ENCODE peak calls at places on chromosomes 6 and 20, in five cellular contexts. One of them, this sample, is unnamed.

GRCh38 chr20:25049261-25050060 is 8.5 kb downstream of the ACSS1 start:
- DNase-seq in SK-N-SH: no peak
- DNase-seq in GM12878: no peak
- DNase-seq in K562: no peak
- DNase-seq in A549: no peak
- DNase-seq in this sample: no peak

GRCh38 chr6:146917182-146917581 is 287.0 kb upstream of the STXBP5 start:
- DNase-seq in SK-N-SH: no peak
- DNase-seq in GM12878: no peak
- DNase-seq in K562: no peak
- DNase-seq in A549: no peak
- DNase-seq in this sample: no peak

GRCh38 chr6:8549381-8549780 is 114.0 kb upstream of the SLC35B3 start:
- DNase-seq in SK-N-SH: no peak
- DNase-seq in GM12878: no peak
- DNase-seq in K562: no peak
- DNase-seq in A549: no peak
- DNase-seq in this sample: no peak

GRCh38 chr6:139376604-139377218 is 2.3 kb upstream of the CITED2 start:
- DNase-seq in SK-N-SH: no peak
- DNase-seq in GM12878: no peak
- DNase-seq in K562: peak; percentile 22
- DNase-seq in A549: peak; percentile 8
- DNase-seq in this sample: peak; percentile 41

GRCh38 chr6:32190054-32190945 is at the start of gene PBX2:
- DNase-seq in SK-N-SH: peak; percentile 85
- DNase-seq in GM12878: peak; percentile 91
- DNase-seq in K562: peak; percentile 93
- DNase-seq in A549: peak; percentile 53
- DNase-seq in this sample: peak; percentile 89

GRCh38 chr6:14286634-14287428 is 169.3 kb downstream of the CD83 start:
- DNase-seq in SK-N-SH: no peak
- DNase-seq in GM12878: no peak
- DNase-seq in K562: no peak
- DNase-seq in A549: no peak
- DNase-seq in this sample: no peak

GRCh38 chr6:24219670-24220069 is 93.7 kb downstream of the NRSN1 start:
- DNase-seq in SK-N-SH: no peak
- DNase-seq in GM12878: no peak
- DNase-seq in K562: no peak
- DNase-seq in A549: no peak
- DNase-seq in this sample: no peak

GRCh38 chr6:11194399-11195274 is 37.8 kb downstream of the NEDD9 start:
- DNase-seq in SK-N-SH: no peak
- DNase-seq in GM12878: no peak
- DNase-seq in K562: no peak
- DNase-seq in A549: peak; percentile 80
- DNase-seq in this sample: peak; percentile 59

GRCh38 chr6:16704706-16705402 is 56.4 kb downstream of the ATXN1 start:
- DNase-seq in SK-N-SH: no peak
- DNase-seq in GM12878: no peak
- DNase-seq in K562: no peak
- DNase-seq in A549: no peak
- DNase-seq in this sample: peak; percentile 79

GRCh38 chr6:134614606-134615485 is 296.9 kb upstream of the SGK1 start:
- DNase-seq in SK-N-SH: no peak
- DNase-seq in GM12878: no peak
- DNase-seq in K562: no peak
- DNase-seq in A549: no peak
- DNase-seq in this sample: peak; percentile 34

GRCh38 chr6:165990216-165990615 is 177.4 kb downstream of the TBXT start:
- DNase-seq in SK-N-SH: no peak
- DNase-seq in GM12878: no peak
- DNase-seq in K562: no peak
- DNase-seq in A549: no peak
- DNase-seq in this sample: no peak

GRCh38 chr6:110039364-110039995 is 61.4 kb downstream of the GPR6 start:
- DNase-seq in SK-N-SH: peak; percentile 77
- DNase-seq in GM12878: peak; percentile 65
- DNase-seq in K562: peak; percentile 66
- DNase-seq in A549: peak; percentile 53
- DNase-seq in this sample: peak; percentile 87

GRCh38 chr6:160222491-160222890 is 36.1 kb downstream of the SLC22A2 start:
- DNase-seq in SK-N-SH: no peak
- DNase-seq in GM12878: no peak
- DNase-seq in K562: no peak
- DNase-seq in A549: no peak
- DNase-seq in this sample: no peak

GRCh38 chr20:60903325-60903958 is 348.6 kb upstream of the CDH4 start:
- DNase-seq in SK-N-SH: no peak
- DNase-seq in GM12878: no peak
- DNase-seq in K562: no peak
- DNase-seq in A549: no peak
- DNase-seq in this sample: no peak

GRCh38 chr20:62464080-62464770 is 11.6 kb downstream of the GATA5 start:
- DNase-seq in SK-N-SH: no peak
- DNase-seq in GM12878: no peak
- DNase-seq in K562: no peak
- DNase-seq in A549: no peak
- DNase-seq in this sample: no peak

GRCh38 chr20:44309763-44310663 is 989 bp downstream of the FITM2 start:
- DNase-seq in SK-N-SH: no peak
- DNase-seq in GM12878: no peak
- DNase-seq in K562: peak; percentile 56
- DNase-seq in A549: no peak
- DNase-seq in this sample: peak; percentile 58

GRCh38 chr6:168662301-168662936 is 221.4 kb downstream of the SMOC2 start:
- DNase-seq in SK-N-SH: no peak
- DNase-seq in GM12878: no peak
- DNase-seq in K562: no peak
- DNase-seq in A549: no peak
- DNase-seq in this sample: no peak

GRCh38 chr6:157442296-157442695 is 61.3 kb downstream of the ZDHHC14 start:
- DNase-seq in SK-N-SH: no peak
- DNase-seq in GM12878: no peak
- DNase-seq in K562: no peak
- DNase-seq in A549: no peak
- DNase-seq in this sample: peak; percentile 55

GRCh38 chr20:22623211-22623610 is 38.8 kb upstream of the FOXA2 start:
- DNase-seq in SK-N-SH: no peak
- DNase-seq in GM12878: no peak
- DNase-seq in K562: no peak
- DNase-seq in A549: no peak
- DNase-seq in this sample: peak; percentile 0

GRCh38 chr6:36202101-36202500 is 5.6 kb downstream of the BRPF3 start:
- DNase-seq in SK-N-SH: no peak
- DNase-seq in GM12878: no peak
- DNase-seq in K562: no peak
- DNase-seq in A549: no peak
- DNase-seq in this sample: no peak

GRCh38 chr6:139597781-139598368 is 223.4 kb upstream of the CITED2 start:
- DNase-seq in SK-N-SH: no peak
- DNase-seq in GM12878: no peak
- DNase-seq in K562: no peak
- DNase-seq in A549: peak; percentile 17
- DNase-seq in this sample: peak; percentile 98

GRCh38 chr6:150636808-150637207 is 37.1 kb downstream of the PLEKHG1 start:
- DNase-seq in SK-N-SH: no peak
- DNase-seq in GM12878: peak; percentile 62
- DNase-seq in K562: no peak
- DNase-seq in A549: no peak
- DNase-seq in this sample: no peak

GRCh38 chr6:26476893-26477292 is 19.1 kb downstream of the BTN2A1 start:
- DNase-seq in SK-N-SH: no peak
- DNase-seq in GM12878: no peak
- DNase-seq in K562: no peak
- DNase-seq in A549: no peak
- DNase-seq in this sample: no peak

GRCh38 chr6:36984581-36985383 is 1.2 kb downstream of the MTCH1 start:
- DNase-seq in SK-N-SH: peak; percentile 73
- DNase-seq in GM12878: no peak
- DNase-seq in K562: peak; percentile 68
- DNase-seq in A549: no peak
- DNase-seq in this sample: peak; percentile 87

GRCh38 chr6:88970301-88970700 is 6.9 kb upstream of the RNGTT start:
- DNase-seq in SK-N-SH: no peak
- DNase-seq in GM12878: no peak
- DNase-seq in K562: no peak
- DNase-seq in A549: no peak
- DNase-seq in this sample: no peak

GRCh38 chr20:43853918-43854317 is 60.7 kb upstream of the TOX2 start:
- DNase-seq in SK-N-SH: no peak
- DNase-seq in GM12878: no peak
- DNase-seq in K562: no peak
- DNase-seq in A549: no peak
- DNase-seq in this sample: no peak

GRCh38 chr20:32018269-32019155 is 8.3 kb downstream of the CCM2L start:
- DNase-seq in SK-N-SH: peak; percentile 96
- DNase-seq in GM12878: no peak
- DNase-seq in K562: peak; percentile 88
- DNase-seq in A549: peak; percentile 77
- DNase-seq in this sample: no peak

GRCh38 chr6:136466789-136467585 is 83.2 kb downstream of the MAP7 start:
- DNase-seq in SK-N-SH: no peak
- DNase-seq in GM12878: no peak
- DNase-seq in K562: no peak
- DNase-seq in A549: no peak
- DNase-seq in this sample: no peak

GRCh38 chr20:56187791-56188190 is 60.7 kb upstream of the MC3R start:
- DNase-seq in SK-N-SH: peak; percentile 42
- DNase-seq in GM12878: no peak
- DNase-seq in K562: no peak
- DNase-seq in A549: no peak
- DNase-seq in this sample: no peak

GRCh38 chr6:119720160-119720559 is 370.6 kb upstream of the MAN1A1 start:
- DNase-seq in SK-N-SH: no peak
- DNase-seq in GM12878: no peak
- DNase-seq in K562: peak; percentile 22
- DNase-seq in A549: no peak
- DNase-seq in this sample: peak; percentile 1
- TF ChIP-seq RFX5 in SK-N-SH: no peak
- TF ChIP-seq RFX5 in GM12878: no peak
- TF ChIP-seq RFX5 in K562: no peak
- TF ChIP-seq RFX5 in A549: no peak
- TF ChIP-seq RFX5 in this sample: no peak

GRCh38 chr20:16707674-16708073 is 22.2 kb upstream of the SNRPB2 start:
- DNase-seq in SK-N-SH: no peak
- DNase-seq in GM12878: no peak
- DNase-seq in K562: no peak
- DNase-seq in A549: no peak
- DNase-seq in this sample: no peak

GRCh38 chr20:16710781-16711180 is 19.0 kb upstream of the SNRPB2 start:
- DNase-seq in SK-N-SH: no peak
- DNase-seq in GM12878: no peak
- DNase-seq in K562: no peak
- DNase-seq in A549: no peak
- DNase-seq in this sample: no peak

GRCh38 chr20:16708590-16708989 is 21.2 kb upstream of the SNRPB2 start:
- DNase-seq in SK-N-SH: no peak
- DNase-seq in GM12878: no peak
- DNase-seq in K562: no peak
- DNase-seq in A549: no peak
- DNase-seq in this sample: no peak

GRCh38 chr20:16711859-16712258 is 18.0 kb upstream of the SNRPB2 start:
- DNase-seq in SK-N-SH: no peak
- DNase-seq in GM12878: no peak
- DNase-seq in K562: no peak
- DNase-seq in A549: no peak
- DNase-seq in this sample: no peak

GRCh38 chr20:16709017-16709416 is 20.8 kb upstream of the SNRPB2 start:
- DNase-seq in SK-N-SH: no peak
- DNase-seq in GM12878: no peak
- DNase-seq in K562: no peak
- DNase-seq in A549: no peak
- DNase-seq in this sample: no peak
- TF ChIP-seq RFX5 in SK-N-SH: no peak
- TF ChIP-seq RFX5 in GM12878: no peak
- TF ChIP-seq RFX5 in K562: no peak
- TF ChIP-seq RFX5 in A549: no peak
- TF ChIP-seq RFX5 in this sample: no peak

GRCh38 chr20:39376788-39377187 is 414.6 kb downstream of the DHX35 start:
- DNase-seq in SK-N-SH: no peak
- DNase-seq in GM12878: no peak
- DNase-seq in K562: no peak
- DNase-seq in A549: no peak
- DNase-seq in this sample: no peak

GRCh38 chr20:39381598-39381997 is 419.5 kb downstream of the DHX35 start:
- DNase-seq in SK-N-SH: no peak
- DNase-seq in GM12878: no peak
- DNase-seq in K562: no peak
- DNase-seq in A549: no peak
- DNase-seq in this sample: no peak

DNA sequence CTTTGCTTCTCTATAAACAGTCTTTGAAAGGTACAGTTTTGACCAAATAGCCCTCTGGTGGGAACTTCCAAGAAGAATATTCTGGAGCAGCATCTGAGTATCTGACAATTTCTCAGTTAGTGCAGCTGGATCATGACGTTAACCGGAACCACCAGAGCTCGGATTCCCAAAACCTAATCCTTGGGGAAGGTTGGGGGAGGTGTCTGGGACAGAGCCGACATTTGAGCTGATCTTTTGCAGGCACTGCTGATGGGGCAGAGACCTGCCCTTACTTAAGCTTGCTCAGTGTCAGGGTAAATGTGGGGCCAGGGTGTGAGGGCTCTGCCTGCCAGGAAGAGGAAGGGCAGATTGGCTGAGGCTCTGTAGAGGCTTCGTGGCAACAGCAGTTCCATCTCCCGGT is 416.6 kb downstream of the DHX35 start:
- DNase-seq in SK-N-SH: no peak
- DNase-seq in GM12878: no peak
- DNase-seq in K562: no peak
- DNase-seq in A549: no peak
- DNase-seq in this sample: no peak
- TF ChIP-seq RFX5 in SK-N-SH: no peak
- TF ChIP-seq RFX5 in GM12878: no peak
- TF ChIP-seq RFX5 in K562: no peak
- TF ChIP-seq RFX5 in A549: no peak
- TF ChIP-seq RFX5 in this sample: no peak

GRCh38 chr20:1907586-1907985 is 12.4 kb downstream of the SIRPA start:
- DNase-seq in SK-N-SH: no peak
- DNase-seq in GM12878: no peak
- DNase-seq in K562: no peak
- DNase-seq in A549: no peak
- DNase-seq in this sample: peak; percentile 44
- TF ChIP-seq RFX5 in SK-N-SH: no peak
- TF ChIP-seq RFX5 in GM12878: no peak
- TF ChIP-seq RFX5 in K562: no peak
- TF ChIP-seq RFX5 in A549: no peak
- TF ChIP-seq RFX5 in this sample: no peak

GRCh38 chr6:79250107-79250514 is 15.6 kb upstream of the HMGN3 start:
- DNase-seq in SK-N-SH: no peak
- DNase-seq in GM12878: peak; percentile 51
- DNase-seq in K562: peak; percentile 26
- DNase-seq in A549: no peak
- DNase-seq in this sample: no peak
- TF ChIP-seq RFX5 in SK-N-SH: no peak
- TF ChIP-seq RFX5 in GM12878: no peak
- TF ChIP-seq RFX5 in K562: no peak
- TF ChIP-seq RFX5 in A549: no peak
- TF ChIP-seq RFX5 in this sample: no peak

This sample was measured in IMR-90.